ENCODE peak calls at places on chromosome 21, in six cellular contexts. One of them, this sample, is unnamed.

GRCh38 chr21:41761211-41762181 is 5.4 kb downstream of the RIPK4 start:
- DNase-seq in aorta: peak; percentile 84
- DNase-seq in EH: peak; percentile 90
- DNase-seq in heart left ventricle: no peak
- DNase-seq in neural crest cell: no peak
- DNase-seq in cardiac muscle cell: peak; percentile 34
- DNase-seq in this sample: peak; percentile 79

GRCh38 chr21:45950740-45951515 is 30.6 kb upstream of the COL6A1 start:
- DNase-seq in heart left ventricle: peak; percentile 61
- DNase-seq in aorta: peak; percentile 90
- DNase-seq in EH: peak; percentile 57
- DNase-seq in neural crest cell: no peak
- DNase-seq in cardiac muscle cell: peak; percentile 81
- DNase-seq in this sample: peak; percentile 64

GRCh38 chr21:16305686-16306085 is 575.9 kb downstream of the USP25 start:
- DNase-seq in neural crest cell: peak; percentile 28
- DNase-seq in cardiac muscle cell: peak; percentile 44
- DNase-seq in EH: no peak
- DNase-seq in heart left ventricle: no peak
- DNase-seq in aorta: no peak
- DNase-seq in this sample: no peak

GRCh38 chr21:33841561-33841960 is 74.0 kb downstream of the ATP5PO start:
- DNase-seq in neural crest cell: no peak
- DNase-seq in EH: no peak
- DNase-seq in cardiac muscle cell: no peak
- DNase-seq in aorta: no peak
- DNase-seq in heart left ventricle: no peak
- DNase-seq in this sample: no peak

GRCh38 chr21:26162081-26162480 is 8.5 kb downstream of the APP start:
- DNase-seq in aorta: no peak
- DNase-seq in EH: no peak
- DNase-seq in neural crest cell: no peak
- DNase-seq in cardiac muscle cell: no peak
- DNase-seq in heart left ventricle: no peak
- DNase-seq in this sample: no peak

GRCh38 chr21:14325575-14325974 is 57.4 kb downstream of the HSPA13 start:
- DNase-seq in heart left ventricle: no peak
- DNase-seq in cardiac muscle cell: no peak
- DNase-seq in aorta: no peak
- DNase-seq in EH: no peak
- DNase-seq in neural crest cell: no peak
- DNase-seq in this sample: no peak

GRCh38 chr21:32772281-32773047 is 909 bp upstream of the PAXBP1 start:
- DNase-seq in cardiac muscle cell: peak; percentile 24
- DNase-seq in EH: peak; percentile 51
- DNase-seq in aorta: no peak
- DNase-seq in heart left ventricle: no peak
- DNase-seq in neural crest cell: no peak
- DNase-seq in this sample: peak; percentile 72

GRCh38 chr21:41240040-41240439 is 72.1 kb downstream of the BACE2 start:
- DNase-seq in heart left ventricle: no peak
- DNase-seq in EH: no peak
- DNase-seq in neural crest cell: no peak
- DNase-seq in aorta: no peak
- DNase-seq in cardiac muscle cell: no peak
- DNase-seq in this sample: no peak

GRCh38 chr21:28833609-28834008 is 159.1 kb downstream of the LTN1 start:
- DNase-seq in EH: no peak
- DNase-seq in cardiac muscle cell: no peak
- DNase-seq in neural crest cell: no peak
- DNase-seq in heart left ventricle: no peak
- DNase-seq in aorta: no peak
- DNase-seq in this sample: no peak

GRCh38 chr21:16322423-16322822 is 592.6 kb downstream of the USP25 start:
- DNase-seq in neural crest cell: no peak
- DNase-seq in EH: no peak
- DNase-seq in cardiac muscle cell: no peak
- DNase-seq in aorta: no peak
- DNase-seq in heart left ventricle: no peak
- DNase-seq in this sample: no peak

GRCh38 chr21:41482321-41482720 is 25.6 kb downstream of the TMPRSS2 start:
- DNase-seq in heart left ventricle: no peak
- DNase-seq in aorta: no peak
- DNase-seq in EH: no peak
- DNase-seq in cardiac muscle cell: peak; percentile 28
- DNase-seq in neural crest cell: no peak
- DNase-seq in this sample: peak; percentile 21

GRCh38 chr21:29888437-29888836 is 51.4 kb downstream of the GRIK1 start:
- DNase-seq in heart left ventricle: no peak
- DNase-seq in cardiac muscle cell: no peak
- DNase-seq in neural crest cell: no peak
- DNase-seq in aorta: no peak
- DNase-seq in EH: peak; percentile 6
- DNase-seq in this sample: no peak

GRCh38 chr21:15071012-15071411 is 6.2 kb upstream of the NRIP1 start:
- DNase-seq in EH: no peak
- DNase-seq in neural crest cell: no peak
- DNase-seq in aorta: no peak
- DNase-seq in cardiac muscle cell: no peak
- DNase-seq in heart left ventricle: no peak
- DNase-seq in this sample: no peak

GRCh38 chr21:31265293-31265692 is 78.8 kb downstream of the TIAM1 start:
- DNase-seq in cardiac muscle cell: no peak
- DNase-seq in aorta: no peak
- DNase-seq in neural crest cell: no peak
- DNase-seq in heart left ventricle: peak; percentile 34
- DNase-seq in EH: no peak
- DNase-seq in this sample: no peak

GRCh38 chr21:36647279-36648093 is 51.4 kb upstream of the SIM2 start:
- DNase-seq in aorta: no peak
- DNase-seq in heart left ventricle: no peak
- DNase-seq in EH: peak; percentile 69
- DNase-seq in neural crest cell: no peak
- DNase-seq in cardiac muscle cell: peak; percentile 60
- DNase-seq in this sample: peak; percentile 17

GRCh38 chr21:45876381-45877159 is 105.0 kb upstream of the COL6A1 start:
- DNase-seq in aorta: peak; percentile 74
- DNase-seq in EH: peak; percentile 62
- DNase-seq in cardiac muscle cell: no peak
- DNase-seq in neural crest cell: no peak
- DNase-seq in heart left ventricle: no peak
- DNase-seq in this sample: no peak

GRCh38 chr21:15771311-15771710 is 41.5 kb downstream of the USP25 start:
- DNase-seq in aorta: no peak
- DNase-seq in heart left ventricle: no peak
- DNase-seq in neural crest cell: no peak
- DNase-seq in cardiac muscle cell: no peak
- DNase-seq in EH: no peak
- DNase-seq in this sample: no peak

GRCh38 chr21:38756746-38757145 is 49.0 kb upstream of the ETS2 start:
- DNase-seq in heart left ventricle: no peak
- DNase-seq in neural crest cell: no peak
- DNase-seq in EH: peak; percentile 95
- DNase-seq in cardiac muscle cell: peak; percentile 56
- DNase-seq in aorta: no peak
- DNase-seq in this sample: peak; percentile 37

GRCh38 chr21:33339938-33340337 is 15.2 kb downstream of the IFNAR1 start:
- DNase-seq in cardiac muscle cell: no peak
- DNase-seq in aorta: no peak
- DNase-seq in EH: no peak
- DNase-seq in heart left ventricle: no peak
- DNase-seq in neural crest cell: no peak
- DNase-seq in this sample: no peak

GRCh38 chr21:35779690-35780570 is 280.4 kb downstream of the SETD4 start:
- DNase-seq in heart left ventricle: peak; percentile 18
- DNase-seq in cardiac muscle cell: peak; percentile 38
- DNase-seq in aorta: no peak
- DNase-seq in EH: peak; percentile 99
- DNase-seq in neural crest cell: no peak
- DNase-seq in this sample: peak; percentile 66

GRCh38 chr21:24716306-24716918 is 890.9 kb downstream of the MRPL39 start:
- DNase-seq in neural crest cell: no peak
- DNase-seq in cardiac muscle cell: no peak
- DNase-seq in heart left ventricle: no peak
- DNase-seq in aorta: no peak
- DNase-seq in EH: no peak
- DNase-seq in this sample: no peak

GRCh38 chr21:25254491-25255174 is 352.6 kb downstream of the MRPL39 start:
- DNase-seq in heart left ventricle: no peak
- DNase-seq in EH: no peak
- DNase-seq in cardiac muscle cell: no peak
- DNase-seq in aorta: no peak
- DNase-seq in neural crest cell: no peak
- DNase-seq in this sample: no peak

GRCh38 chr21:17257784-17258183 is 255.1 kb upstream of the CXADR start:
- DNase-seq in aorta: no peak
- DNase-seq in neural crest cell: no peak
- DNase-seq in EH: no peak
- DNase-seq in heart left ventricle: no peak
- DNase-seq in cardiac muscle cell: no peak
- DNase-seq in this sample: no peak

GRCh38 chr21:41812679-41813078 is 45.8 kb upstream of the RIPK4 start:
- DNase-seq in heart left ventricle: no peak
- DNase-seq in EH: no peak
- DNase-seq in cardiac muscle cell: no peak
- DNase-seq in aorta: peak; percentile 59
- DNase-seq in neural crest cell: no peak
- DNase-seq in this sample: no peak

GRCh38 chr21:45801129-45801735 is 157.7 kb downstream of the PCBP3 start:
- DNase-seq in aorta: no peak
- DNase-seq in neural crest cell: no peak
- DNase-seq in cardiac muscle cell: no peak
- DNase-seq in EH: no peak
- DNase-seq in heart left ventricle: no peak
- DNase-seq in this sample: no peak

GRCh38 chr21:31201548-31201947 is 142.5 kb downstream of the TIAM1 start:
- DNase-seq in EH: no peak
- DNase-seq in heart left ventricle: peak; percentile 57
- DNase-seq in aorta: no peak
- DNase-seq in cardiac muscle cell: peak; percentile 85
- DNase-seq in neural crest cell: no peak
- DNase-seq in this sample: peak; percentile 62

GRCh38 chr21:26169061-26169610 is 1.4 kb downstream of the APP start:
- DNase-seq in heart left ventricle: peak; percentile 39
- DNase-seq in cardiac muscle cell: peak; percentile 79
- DNase-seq in EH: peak; percentile 71
- DNase-seq in neural crest cell: peak; percentile 41
- DNase-seq in aorta: peak; percentile 76
- DNase-seq in this sample: peak; percentile 82

GRCh38 chr21:44872568-44873355 is 728 bp downstream of the PTTG1IP start:
- DNase-seq in neural crest cell: no peak
- DNase-seq in heart left ventricle: peak; percentile 62
- DNase-seq in cardiac muscle cell: peak; percentile 47
- DNase-seq in EH: peak; percentile 55
- DNase-seq in aorta: peak; percentile 83
- DNase-seq in this sample: peak; percentile 63

GRCh38 chr21:28516996-28517592 is 475.6 kb downstream of the LTN1 start:
- DNase-seq in cardiac muscle cell: peak; percentile 67
- DNase-seq in aorta: peak; percentile 79
- DNase-seq in EH: no peak
- DNase-seq in neural crest cell: peak; percentile 46
- DNase-seq in heart left ventricle: peak; percentile 73
- DNase-seq in this sample: no peak

GRCh38 chr21:41477641-41478318 is 30.2 kb downstream of the TMPRSS2 start:
- DNase-seq in heart left ventricle: no peak
- DNase-seq in EH: no peak
- DNase-seq in aorta: no peak
- DNase-seq in cardiac muscle cell: peak; percentile 62
- DNase-seq in neural crest cell: peak; percentile 22
- DNase-seq in this sample: no peak

This sample was measured in adipocyte.